ENCODE peak calls at places on chromosomes 16 and 17, in eight cellular contexts. T is A549, U is stomach, Z is esophagus squamous epithelium, Q is dorsolateral prefrontal cortex, C is OCI-LY7, W is lower lobe of right lung, G is fibroblast of mammary gland. K is an unnamed sample.

GRCh38 chr16:74998481-74999207 is at the start of gene ZNRF1:
- DNase-seq in T (peak; percentile 86), U (peak; percentile 86), Z (no peak), Q (peak; percentile 70), C (peak; percentile 84), W (peak; percentile 86), G (peak; percentile 68), K (no peak)

GRCh38 chr17:332023-332422 is 20.6 kb downstream of the RPH3AL start:
- DNase-seq in T (no peak), U (no peak), Z (no peak), Q (no peak), C (no peak), W (no peak), G (no peak), K (no peak)

GRCh38 chr17:48825446-48826381 is 5.1 kb upstream of the CALCOCO2 start:
- DNase-seq in T (no peak), U (no peak), Z (no peak), Q (no peak), C (no peak), W (no peak), G (no peak), K (no peak)

GRCh38 chr16:85515830-85516397 is 97.2 kb upstream of the GSE1 start:
- DNase-seq in T (no peak), U (peak; percentile 69), Z (no peak), Q (no peak), C (no peak), W (peak; percentile 79), G (no peak), K (no peak)

GRCh38 chr17:56653877-56654276 is 60.4 kb downstream of the NOG start:
- DNase-seq in T (peak; percentile 72), U (no peak), Z (no peak), Q (no peak), C (peak; percentile 39), W (no peak), G (peak; percentile 33), K (no peak)

GRCh38 chr16:82735176-82735575 is 108.4 kb downstream of the CDH13 start:
- DNase-seq in T (no peak), U (no peak), Z (no peak), Q (no peak), C (no peak), W (no peak), G (no peak), K (no peak)

GRCh38 chr16:17275989-17276530 is 194.7 kb downstream of the XYLT1 start:
- DNase-seq in T (no peak), U (no peak), Z (no peak), Q (no peak), C (no peak), W (no peak), G (no peak), K (no peak)

GRCh38 chr16:67537636-67538591 is 9.3 kb downstream of the RIPOR1 start:
- DNase-seq in T (no peak), U (peak; percentile 58), Z (no peak), Q (no peak), C (peak; percentile 46), W (peak; percentile 82), G (no peak), K (no peak)

GRCh38 chr16:48895142-48895541 is 285.2 kb upstream of the N4BP1 start:
- DNase-seq in T (no peak), U (no peak), Z (no peak), Q (no peak), C (no peak), W (no peak), G (no peak), K (no peak)

GRCh38 chr16:58970775-58971174 is 236.7 kb upstream of the GOT2 start:
- DNase-seq in T (no peak), U (no peak), Z (no peak), Q (no peak), C (no peak), W (no peak), G (peak; percentile 25), K (no peak)

GRCh38 chr16:15955425-15955824 is 6.0 kb downstream of the ABCC1 start:
- DNase-seq in T (no peak), U (no peak), Z (no peak), Q (no peak), C (no peak), W (no peak), G (no peak), K (no peak)

GRCh38 chr17:7897773-7898172 is 9.2 kb downstream of the CHD3 start:
- DNase-seq in T (peak; percentile 72), U (no peak), Z (no peak), Q (peak; percentile 26), C (no peak), W (no peak), G (peak; percentile 79), K (no peak)

GRCh38 chr16:75248142-75248535 is 3.3 kb downstream of the BCAR1 start:
- DNase-seq in T (no peak), U (peak; percentile 68), Z (no peak), Q (no peak), C (no peak), W (no peak), G (no peak), K (no peak)

GRCh38 chr17:64020068-64020766 is at the start of gene ICAM2:
- DNase-seq in T (no peak), U (peak; percentile 68), Z (peak; percentile 38), Q (no peak), C (peak; percentile 91), W (peak; percentile 81), G (no peak), K (no peak)

GRCh38 chr17:80263253-80264047 is 2.8 kb downstream of the RNF213 start:
- DNase-seq in T (peak; percentile 75), U (peak; percentile 93), Z (peak; percentile 81), Q (no peak), C (peak; percentile 97), W (peak; percentile 90), G (peak; percentile 88), K (peak; percentile 42)

GRCh38 chr17:80264048-80264792 is 3.6 kb downstream of the RNF213 start:
- DNase-seq in T (no peak), U (peak; percentile 37), Z (no peak), Q (no peak), C (peak; percentile 36), W (peak; percentile 65), G (no peak), K (no peak)

GRCh38 chr17:80265205-80266068 is 4.8 kb downstream of the RNF213 start:
- DNase-seq in T (no peak), U (no peak), Z (no peak), Q (no peak), C (no peak), W (peak; percentile 62), G (peak; percentile 28), K (no peak)

GRCh38 chr17:80262775-80263244 is 2.2 kb downstream of the RNF213 start:
- DNase-seq in T (no peak), U (no peak), Z (no peak), Q (no peak), C (no peak), W (no peak), G (no peak), K (no peak)

GRCh38 chr17:80264793-80265075 is 4.1 kb downstream of the RNF213 start:
- DNase-seq in T (no peak), U (no peak), Z (no peak), Q (no peak), C (no peak), W (no peak), G (no peak), K (no peak)
- H3K4me3 ChIP-seq in T (no peak overlapping the region), U (peak overlapping the region; percentile 44), Z (no peak overlapping the region), Q (no peak overlapping the region), C (no peak overlapping the region), W (peak overlapping the region; percentile 99), G (no peak overlapping the region), K (no peak overlapping the region)

GRCh38 chr17:51398128-51398525 is 137.8 kb downstream of the UTP18 start:
- DNase-seq in T (no peak), U (no peak), Z (no peak), Q (no peak), C (no peak), W (no peak), G (no peak), K (no peak)
- TF ChIP-seq CTCF in T (no peak), U (no peak), Z (no peak), Q (no peak), C (no peak), W (no peak), G (no peak), K (no peak)

GRCh38 chr17:66670211-66670610 is 164.7 kb upstream of the CACNG5 start:
- DNase-seq in T (no peak), U (no peak), Z (no peak), Q (no peak), C (no peak), W (no peak), G (no peak), K (no peak)
- H3K4me3 ChIP-seq in T (no peak overlapping the region), U (no peak overlapping the region), Z (no peak overlapping the region), Q (no peak overlapping the region), C (no peak overlapping the region), W (no peak overlapping the region), G (no peak overlapping the region), K (no peak overlapping the region)

GRCh38 chr17:57987582-57988300 is at the start of gene VEZF1:
- DNase-seq in T (peak; percentile 85), U (peak; percentile 78), Z (no peak), Q (peak; percentile 69), C (peak; percentile 89), W (peak; percentile 90), G (peak; percentile 44), K (no peak)

GRCh38 chr17:57988301-57989010 is 402 bp upstream of the VEZF1 start:
- DNase-seq in T (peak; percentile 77), U (peak; percentile 68), Z (no peak), Q (peak; percentile 68), C (peak; percentile 83), W (peak; percentile 83), G (peak; percentile 60), K (no peak)

GRCh38 chr17:57990037-57990436 is 2.0 kb upstream of the VEZF1 start:
- DNase-seq in T (no peak), U (no peak), Z (no peak), Q (no peak), C (no peak), W (no peak), G (no peak), K (no peak)

GRCh38 chr17:57986841-57987581 is 1.0 kb downstream of the VEZF1 start:
- DNase-seq in T (peak; percentile 70), U (peak; percentile 46), Z (no peak), Q (peak; percentile 35), C (no peak), W (peak; percentile 52), G (peak; percentile 82), K (no peak)

GRCh38 chr17:57989011-57989345 is 924 bp upstream of the VEZF1 start:
- DNase-seq in T (peak; percentile 72), U (peak; percentile 31), Z (no peak), Q (no peak), C (no peak), W (no peak), G (peak; percentile 49), K (no peak)
- TF ChIP-seq CTCF in T (peak; percentile 16), U (no peak), Z (no peak), Q (no peak), C (no peak), W (no peak), G (no peak), K (no peak)